ENCODE peak calls at places on chromosome 18, in six cellular contexts. S, E, Y, B, H and X are unnamed samples.

GRCh38 chr18:57131782-57132181 is 15.1 kb upstream of the BOD1L2 start:
- DNase-seq in E (no peak), H (no peak), B (no peak), S (no peak), Y (no peak), X (no peak)

GRCh38 chr18:10797882-10798281 is 272.1 kb downstream of the NAPG start:
- DNase-seq in S (peak; percentile 2), H (no peak), B (no peak), E (no peak), Y (peak; percentile 31), X (peak; percentile 25)

GRCh38 chr18:24108621-24109020 is 30.2 kb upstream of the CABYR start:
- DNase-seq in E (no peak), H (no peak), S (no peak), B (no peak), Y (no peak), X (no peak)

GRCh38 chr18:46916551-46917107 is 678 bp downstream of the PIAS2 start:
- DNase-seq in B (peak; percentile 41), Y (no peak), S (no peak), H (no peak), E (peak; percentile 76), X (no peak)

GRCh38 chr18:54762386-54762785 is 65.9 kb upstream of the RAB27B start:
- DNase-seq in B (peak; percentile 34), S (no peak), H (no peak), E (no peak), Y (no peak), X (no peak)

GRCh38 chr18:44592639-44593038 is 88.0 kb upstream of the SETBP1 start:
- DNase-seq in Y (no peak), B (peak; percentile 53), E (no peak), H (no peak), S (peak; percentile 55), X (no peak)

GRCh38 chr18:4352746-4353522 is 102.2 kb downstream of the DLGAP1 start:
- DNase-seq in B (no peak), S (no peak), E (no peak), H (no peak), Y (no peak), X (no peak)

GRCh38 chr18:22348521-22349316 is 69.0 kb downstream of the CTAGE1 start:
- DNase-seq in H (peak; percentile 70), B (peak; percentile 47), E (no peak), S (peak; percentile 68), Y (peak; percentile 85), X (peak; percentile 83)

GRCh38 chr18:70287731-70288130 is 1.1 kb upstream of the SOCS6 start:
- DNase-seq in H (no peak), Y (no peak), E (no peak), B (no peak), S (no peak), X (no peak)

GRCh38 chr18:58649966-58650816 is 21.1 kb upstream of the MALT1 start:
- DNase-seq in S (no peak), B (no peak), H (no peak), E (no peak), Y (no peak), X (no peak)

GRCh38 chr18:63783394-63783793 is 8.2 kb downstream of the SERPINB7 start:
- DNase-seq in H (no peak), Y (no peak), S (no peak), E (peak; percentile 6), B (no peak), X (no peak)

GRCh38 chr18:5152335-5153020 is 44.6 kb downstream of the AKAIN1 start:
- DNase-seq in B (no peak), S (no peak), H (no peak), Y (no peak), E (no peak), X (no peak)

GRCh38 chr18:48124857-48125626 is 194.6 kb upstream of the SMAD2 start:
- DNase-seq in Y (no peak), S (no peak), H (no peak), E (peak; percentile 63), B (no peak), X (no peak)

GRCh38 chr18:78774741-78775141 is 204.9 kb upstream of the SALL3 start:
- DNase-seq in S (no peak), H (no peak), B (no peak), Y (no peak), E (no peak), X (no peak)

GRCh38 chr18:78773303-78773755 is 206.3 kb upstream of the SALL3 start:
- DNase-seq in S (no peak), E (no peak), Y (no peak), H (no peak), B (no peak), X (no peak)

GRCh38 chr18:78771496-78772368 is 207.9 kb upstream of the SALL3 start:
- DNase-seq in B (no peak), Y (no peak), E (no peak), S (no peak), H (no peak), X (no peak)

GRCh38 chr18:78772369-78773302 is 207.0 kb upstream of the SALL3 start:
- DNase-seq in E (no peak), B (no peak), S (no peak), H (no peak), Y (no peak), X (no peak)

DNA sequence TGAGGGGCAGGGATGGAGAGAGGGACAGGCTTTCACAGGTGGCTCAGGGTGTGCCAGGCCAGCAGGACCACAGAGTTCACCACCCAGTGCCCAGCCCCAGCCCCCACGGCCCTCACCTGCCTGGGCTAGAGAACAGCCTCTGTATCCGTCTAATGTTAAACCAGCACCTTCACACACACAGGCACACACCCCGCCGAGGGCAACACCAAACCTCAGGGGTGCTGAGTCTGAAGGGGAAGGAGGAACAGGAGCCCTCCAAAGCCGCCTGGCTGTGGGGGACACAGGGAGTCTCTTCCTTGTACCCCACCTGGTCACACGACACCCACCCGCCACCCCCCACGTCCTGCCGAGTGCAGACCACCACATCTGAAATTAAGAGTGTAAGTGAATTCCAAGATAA is 205.8 kb upstream of the SALL3 start:
- DNase-seq in E (no peak), B (no peak), S (no peak), H (no peak), Y (no peak), X (no peak)
- TF ChIP-seq CTCF in E (no peak), B (no peak), S (no peak), H (no peak), Y (no peak), X (no peak)

DNA sequence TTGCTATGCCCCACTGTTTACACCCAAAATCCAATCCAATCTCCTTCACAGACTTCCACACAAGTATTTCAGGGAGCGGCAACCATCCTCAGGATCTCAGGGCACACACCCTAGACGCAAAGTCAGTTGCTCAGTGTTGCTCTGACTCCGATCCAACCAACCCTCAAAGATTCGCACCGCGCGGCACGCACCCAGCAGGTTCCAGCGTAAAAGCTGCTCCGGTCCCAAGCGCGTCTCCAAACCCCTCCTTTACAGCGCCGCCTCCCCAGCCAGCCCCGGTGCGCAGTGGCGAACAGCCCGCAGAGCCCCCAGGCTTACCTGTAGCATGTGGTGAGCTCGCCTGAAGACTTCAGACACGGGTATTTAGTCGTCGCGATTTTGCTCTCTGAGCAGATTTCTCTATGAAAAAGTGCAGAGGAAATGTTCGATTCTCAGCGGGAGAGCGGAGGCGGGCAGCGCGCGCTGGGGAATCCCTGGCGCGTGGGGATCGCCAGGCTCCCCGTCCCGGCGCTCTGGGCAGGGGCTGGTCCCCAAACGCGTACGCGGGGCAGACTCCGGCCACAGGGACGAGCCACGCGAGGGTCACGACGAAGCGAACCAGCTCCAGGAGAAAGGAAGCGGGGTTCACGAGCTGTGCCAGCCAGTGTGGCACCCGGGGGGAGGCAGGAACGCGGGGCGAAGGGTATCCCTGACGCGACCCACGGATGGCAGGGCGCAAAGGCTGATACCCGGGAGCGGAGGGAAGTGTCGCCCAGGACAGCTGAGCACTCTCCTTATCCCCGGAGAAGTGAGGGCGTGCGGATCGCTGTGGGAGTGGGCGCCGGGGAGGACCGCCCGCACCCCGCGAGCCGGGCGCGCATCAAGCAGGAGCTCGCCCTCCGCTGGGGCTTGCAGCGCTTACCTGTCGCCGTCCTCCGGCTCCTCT is 650 bp downstream of the CCBE1 start:
- DNase-seq in E (no peak), S (peak; percentile 42), B (peak; percentile 74), H (no peak), Y (peak; percentile 38), X (peak; percentile 15)
- TF ChIP-seq CTCF in E (no peak), S (peak; percentile 2), B (no peak), H (no peak), Y (no peak), X (no peak)

DNA sequence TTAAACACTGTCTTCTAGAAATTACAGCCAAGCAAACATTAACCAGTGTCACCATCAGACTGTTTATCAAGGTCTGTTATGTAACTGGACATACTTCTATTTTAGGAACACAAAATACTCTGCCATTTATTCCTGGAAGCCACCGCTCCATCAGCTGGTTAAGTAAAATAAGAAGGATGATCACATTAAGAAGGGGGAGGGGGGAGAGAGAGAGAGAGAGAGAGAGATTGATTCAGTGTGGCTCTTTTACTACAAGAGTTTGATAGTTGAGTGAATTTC is 47.9 kb downstream of the MBP start:
- DNase-seq in Y (no peak), S (no peak), B (no peak), E (no peak), H (no peak), X (no peak)
- TF ChIP-seq CTCF in Y (no peak), S (no peak), B (no peak), E (no peak), H (no peak), X (no peak)

GRCh38 chr18:49886891-49887764 is 73.8 kb upstream of the ACAA2 start:
- DNase-seq in E (no peak), S (no peak), B (no peak), H (no peak), Y (no peak), X (no peak)
- TF ChIP-seq CTCF in E (no peak), S (no peak), B (no peak), H (no peak), Y (no peak), X (no peak)

GRCh38 chr18:12283666-12284065 is 24.4 kb upstream of the TUBB6 start:
- DNase-seq in B (no peak), S (no peak), Y (no peak), E (no peak), H (no peak), X (no peak)

GRCh38 chr18:12281861-12282260 is 26.2 kb upstream of the TUBB6 start:
- DNase-seq in Y (no peak), E (no peak), S (no peak), B (peak; percentile 17), H (no peak), X (no peak)

GRCh38 chr18:12279781-12280531 is 25.8 kb downstream of the CIDEA start:
- DNase-seq in Y (peak; percentile 71), B (no peak), S (no peak), E (no peak), H (no peak), X (no peak)

GRCh38 chr18:12282436-12283039 is 25.5 kb upstream of the TUBB6 start:
- DNase-seq in S (no peak), H (no peak), E (no peak), B (peak; percentile 95), Y (no peak), X (no peak)

GRCh38 chr18:12283256-12283655 is 24.8 kb upstream of the TUBB6 start:
- DNase-seq in S (peak; percentile 52), H (no peak), E (no peak), B (peak; percentile 62), Y (no peak), X (no peak)
- TF ChIP-seq CTCF in S (peak; percentile 38), H (no peak), E (peak; percentile 7), B (peak; percentile 16), Y (no peak), X (no peak)